ENCODE peak calls at places on chromosomes 5 and 9, in eight cellular contexts. E, S, D, J, G, F, V and Y are unnamed samples.

GRCh38 chr5:15501057-15501791 is 1.2 kb downstream of the FBXL7 start:
- DNase-seq in E (peak; percentile 13), S (peak; percentile 84), D (peak; percentile 86), J (peak; percentile 91), G (peak; percentile 26), F (no peak), V (peak; percentile 77), Y (peak; percentile 53)

GRCh38 chr5:168066536-168067208 is 224.8 kb upstream of the WWC1 start:
- DNase-seq in E (no peak), S (no peak), D (no peak), J (no peak), G (no peak), F (no peak), V (no peak), Y (no peak)

GRCh38 chr5:65076251-65076869 is 307.6 kb downstream of the CWC27 start:
- DNase-seq in E (peak; percentile 43), S (peak; percentile 36), D (no peak), J (no peak), G (no peak), F (no peak), V (no peak), Y (peak; percentile 19)

GRCh38 chr5:159073030-159073429 is 26.7 kb downstream of the EBF1 start:
- DNase-seq in E (no peak), S (no peak), D (no peak), J (no peak), G (no peak), F (no peak), V (no peak), Y (no peak)

GRCh38 chr5:159887050-159887449 is 29.2 kb upstream of the ADRA1B start:
- DNase-seq in E (no peak), S (no peak), D (no peak), J (no peak), G (no peak), F (no peak), V (no peak), Y (no peak)

GRCh38 chr9:117678882-117679281 is 25.3 kb upstream of the TLR4 start:
- DNase-seq in E (no peak), S (peak; percentile 82), D (no peak), J (no peak), G (no peak), F (no peak), V (no peak), Y (no peak)

GRCh38 chr5:151699071-151699901 is 12.6 kb upstream of the SPARC start:
- DNase-seq in E (peak; percentile 61), S (peak; percentile 94), D (peak; percentile 91), J (no peak), G (peak; percentile 45), F (no peak), V (peak; percentile 88), Y (peak; percentile 77)

GRCh38 chr5:30401479-30402058 is 791.9 kb upstream of the CDH6 start:
- DNase-seq in E (no peak), S (no peak), D (no peak), J (no peak), G (no peak), F (no peak), V (no peak), Y (peak; percentile 7)

GRCh38 chr5:94094793-94095441 is 353.5 kb upstream of the POU5F2 start:
- DNase-seq in E (no peak), S (no peak), D (no peak), J (no peak), G (no peak), F (no peak), V (no peak), Y (no peak)

GRCh38 chr5:137605377-137605776 is 106.3 kb upstream of the SPOCK1 start:
- DNase-seq in E (no peak), S (peak; percentile 29), D (no peak), J (no peak), G (no peak), F (no peak), V (no peak), Y (no peak)

DNA sequence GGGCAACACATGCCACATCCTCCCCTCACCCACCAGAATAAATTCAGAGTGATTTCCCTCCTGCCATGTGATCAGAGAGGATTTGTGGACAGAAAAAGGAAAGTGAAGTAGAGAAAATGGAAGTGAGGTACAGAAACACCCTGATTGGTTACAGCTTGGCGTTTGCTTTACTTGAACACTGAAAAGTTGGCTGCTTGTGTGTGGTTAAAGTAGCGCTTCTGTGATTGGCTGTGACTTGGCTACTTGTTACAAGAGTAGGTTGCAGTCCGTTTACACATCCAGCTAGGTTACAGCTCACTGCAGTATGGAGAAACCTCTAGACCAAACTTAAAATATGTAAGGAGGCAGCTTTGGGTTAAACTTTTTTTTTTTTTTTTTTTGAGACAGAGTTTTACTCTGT is 205.2 kb upstream of the ZNF608 start:
- DNase-seq in E (no peak), S (no peak), D (no peak), J (no peak), G (no peak), F (no peak), V (no peak), Y (no peak)
- TF ChIP-seq POLR2A in E (no peak), S (no peak), D (no peak), J (no peak), G (no peak), F (no peak), V (no peak), Y (no peak)

GRCh38 chr9:72960446-72960845 is 7.6 kb upstream of the ALDH1A1 start:
- DNase-seq in E (no peak), S (no peak), D (no peak), J (no peak), G (no peak), F (no peak), V (no peak), Y (no peak)
- TF ChIP-seq POLR2A in E (no peak), S (no peak), D (no peak), J (no peak), G (no peak), F (no peak), V (no peak), Y (no peak)

GRCh38 chr9:93450817-93451761 is at the start of gene FAM120A:
- DNase-seq in E (peak; percentile 52), S (peak; percentile 71), D (peak; percentile 92), J (no peak), G (peak; percentile 36), F (peak; percentile 9), V (peak; percentile 87), Y (peak; percentile 66)
- TF ChIP-seq POLR2A in E (peak; percentile 90), S (peak; percentile 72), D (no peak), J (peak; percentile 79), G (peak; percentile 81), F (peak; percentile 95), V (peak; percentile 73), Y (peak; percentile 49)

DNA sequence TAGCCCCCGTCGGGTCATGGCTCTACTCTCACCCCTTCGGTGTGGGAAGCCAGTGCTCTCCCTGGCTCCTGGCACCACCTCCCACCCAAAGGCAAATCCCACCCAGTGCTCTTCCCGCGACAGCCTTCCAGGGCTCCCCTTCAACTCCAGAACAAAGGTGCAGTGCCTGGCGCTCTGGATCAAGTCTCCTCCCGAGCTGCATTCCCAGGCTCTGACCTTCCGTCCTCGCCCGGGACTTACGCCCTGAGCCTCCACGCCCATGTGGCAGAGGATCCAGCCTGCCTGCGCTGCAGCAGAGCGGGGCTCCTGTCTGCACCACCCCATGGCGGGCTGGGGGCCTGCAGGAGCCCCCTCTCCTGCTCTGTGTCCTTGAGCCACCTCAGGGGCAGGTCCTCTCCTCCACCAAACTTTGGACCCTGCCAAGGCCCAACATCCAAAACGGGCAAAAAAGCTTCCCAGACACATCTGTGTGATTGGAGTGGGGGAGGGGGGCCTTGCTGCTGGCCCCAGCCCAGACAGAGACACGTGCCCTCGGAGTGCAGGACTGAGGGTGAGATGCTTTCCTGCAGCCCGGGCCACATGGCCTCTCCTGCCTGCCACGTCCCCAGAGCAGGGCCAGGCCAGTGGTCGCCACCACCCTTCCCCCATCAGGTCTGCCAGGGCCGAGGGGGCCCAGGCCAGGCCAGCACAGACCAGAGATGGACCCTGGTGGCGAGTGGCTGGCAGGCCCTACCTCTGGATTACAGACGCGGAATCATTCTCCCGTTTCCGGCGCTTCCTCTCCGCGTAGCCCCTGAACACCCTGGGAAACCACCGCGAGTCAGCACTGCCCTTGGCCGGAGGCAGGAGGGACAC is 4.4 kb downstream of the NSMF start:
- DNase-seq in E (no peak), S (peak; percentile 10), D (peak; percentile 89), J (no peak), G (no peak), F (no peak), V (peak; percentile 81), Y (no peak)
- TF ChIP-seq POLR2A in E (no peak), S (no peak), D (no peak), J (no peak), G (no peak), F (peak; percentile 3), V (peak; percentile 6), Y (no peak)

DNA sequence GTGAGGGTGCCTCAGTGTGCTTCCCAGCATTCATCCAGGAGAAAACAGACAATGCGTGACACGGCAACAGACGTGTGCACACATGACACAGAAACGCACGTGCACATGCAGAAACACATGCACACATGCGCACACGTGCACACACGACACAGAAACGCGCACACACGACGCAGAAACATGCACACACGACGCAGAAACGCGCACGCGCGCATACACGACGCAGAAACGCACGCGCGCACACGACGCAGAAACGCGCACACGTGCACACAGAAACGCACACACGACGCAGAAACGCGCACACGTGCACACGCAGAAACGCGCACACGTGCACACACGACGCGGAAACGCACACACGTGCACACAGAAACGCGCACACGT is 16.5 kb downstream of the TPPP start:
- DNase-seq in E (no peak), S (no peak), D (peak; percentile 49), J (no peak), G (no peak), F (no peak), V (peak; percentile 39), Y (no peak)
- TF ChIP-seq POLR2A in E (peak; percentile 27), S (no peak), D (no peak), J (no peak), G (no peak), F (no peak), V (no peak), Y (peak; percentile 14)

DNA sequence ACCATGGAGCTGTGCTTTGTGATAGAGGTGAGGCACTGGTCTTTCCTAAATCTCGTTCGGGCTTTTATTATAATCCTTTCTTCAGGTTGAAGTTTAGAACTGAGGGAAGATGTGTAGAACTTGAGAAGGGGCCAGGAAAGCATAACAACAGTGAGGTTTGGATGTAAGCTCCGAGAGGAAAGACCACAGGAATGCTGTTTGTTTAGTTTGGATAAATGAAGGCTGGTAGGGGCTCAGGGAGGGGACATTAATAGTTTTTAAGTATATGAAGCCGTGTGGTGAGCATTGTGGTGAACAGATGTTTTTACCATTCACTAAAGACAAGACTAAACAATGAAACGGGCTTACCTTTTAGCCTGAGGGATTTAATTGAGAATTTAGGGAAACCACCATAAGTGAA is 130.7 kb downstream of the ARHGAP26 start:
- DNase-seq in E (no peak), S (no peak), D (no peak), J (no peak), G (no peak), F (no peak), V (no peak), Y (no peak)
- TF ChIP-seq POLR2A in E (no peak), S (no peak), D (no peak), J (no peak), G (no peak), F (no peak), V (no peak), Y (no peak)